ENCODE peak calls at places on chromosomes 7 and 10, in seven cellular contexts. One of them, this sample, is unnamed.

GRCh38 chr10:94963901-94964300 is 25.4 kb downstream of the CYP2C9 start:
- DNase-seq in NCI-H1930: no peak
- DNase-seq in HCEC 1CT: peak; percentile 27
- DNase-seq in stromal cell of bone marrow: peak; percentile 7
- DNase-seq in GM10248: peak; percentile 6
- DNase-seq in stimulated activated CD4-positive, alpha-beta T cell treated with anti-CD3 and anti-CD28 coated beads, Interleukin-12 subunit alpha, Interleukin-12 subunit beta, amount 100 ng/mL, for 24 hours: no peak
- DNase-seq in H9: peak; percentile 38
- DNase-seq in this sample: no peak

GRCh38 chr7:794207-794606 is 38.1 kb upstream of the SUN1 start:
- DNase-seq in NCI-H1930: no peak
- DNase-seq in HCEC 1CT: no peak
- DNase-seq in stromal cell of bone marrow: no peak
- DNase-seq in GM10248: no peak
- DNase-seq in stimulated activated CD4-positive, alpha-beta T cell treated with anti-CD3 and anti-CD28 coated beads, Interleukin-12 subunit alpha, Interleukin-12 subunit beta, amount 100 ng/mL, for 24 hours: no peak
- DNase-seq in H9: no peak
- DNase-seq in this sample: no peak

GRCh38 chr10:64110079-64110478 is 588.9 kb downstream of the REEP3 start:
- DNase-seq in NCI-H1930: no peak
- DNase-seq in HCEC 1CT: no peak
- DNase-seq in stromal cell of bone marrow: no peak
- DNase-seq in GM10248: no peak
- DNase-seq in stimulated activated CD4-positive, alpha-beta T cell treated with anti-CD3 and anti-CD28 coated beads, Interleukin-12 subunit alpha, Interleukin-12 subunit beta, amount 100 ng/mL, for 24 hours: no peak
- DNase-seq in H9: no peak
- DNase-seq in this sample: no peak

GRCh38 chr7:102444961-102445673 is 11.7 kb downstream of the ORAI2 start:
- DNase-seq in NCI-H1930: no peak
- DNase-seq in HCEC 1CT: no peak
- DNase-seq in stromal cell of bone marrow: no peak
- DNase-seq in GM10248: peak; percentile 78
- DNase-seq in stimulated activated CD4-positive, alpha-beta T cell treated with anti-CD3 and anti-CD28 coated beads, Interleukin-12 subunit alpha, Interleukin-12 subunit beta, amount 100 ng/mL, for 24 hours: no peak
- DNase-seq in H9: no peak
- DNase-seq in this sample: no peak

GRCh38 chr10:1600861-1601260 is 136.5 kb downstream of the ADARB2 start:
- DNase-seq in NCI-H1930: no peak
- DNase-seq in HCEC 1CT: no peak
- DNase-seq in stromal cell of bone marrow: no peak
- DNase-seq in GM10248: no peak
- DNase-seq in stimulated activated CD4-positive, alpha-beta T cell treated with anti-CD3 and anti-CD28 coated beads, Interleukin-12 subunit alpha, Interleukin-12 subunit beta, amount 100 ng/mL, for 24 hours: no peak
- DNase-seq in H9: no peak
- DNase-seq in this sample: peak; percentile 87

GRCh38 chr7:40761757-40762342 is 627.0 kb downstream of the SUGCT start:
- DNase-seq in NCI-H1930: no peak
- DNase-seq in HCEC 1CT: no peak
- DNase-seq in stromal cell of bone marrow: no peak
- DNase-seq in GM10248: no peak
- DNase-seq in stimulated activated CD4-positive, alpha-beta T cell treated with anti-CD3 and anti-CD28 coated beads, Interleukin-12 subunit alpha, Interleukin-12 subunit beta, amount 100 ng/mL, for 24 hours: no peak
- DNase-seq in H9: no peak
- DNase-seq in this sample: no peak

GRCh38 chr10:113005380-113005779 is 55.3 kb downstream of the TCF7L2 start:
- DNase-seq in NCI-H1930: no peak
- DNase-seq in HCEC 1CT: no peak
- DNase-seq in stromal cell of bone marrow: no peak
- DNase-seq in GM10248: no peak
- DNase-seq in stimulated activated CD4-positive, alpha-beta T cell treated with anti-CD3 and anti-CD28 coated beads, Interleukin-12 subunit alpha, Interleukin-12 subunit beta, amount 100 ng/mL, for 24 hours: no peak
- DNase-seq in H9: no peak
- DNase-seq in this sample: no peak

GRCh38 chr10:71234017-71234894 is 21.9 kb downstream of the UNC5B start:
- DNase-seq in NCI-H1930: no peak
- DNase-seq in HCEC 1CT: no peak
- DNase-seq in stromal cell of bone marrow: no peak
- DNase-seq in GM10248: no peak
- DNase-seq in stimulated activated CD4-positive, alpha-beta T cell treated with anti-CD3 and anti-CD28 coated beads, Interleukin-12 subunit alpha, Interleukin-12 subunit beta, amount 100 ng/mL, for 24 hours: no peak
- DNase-seq in H9: no peak
- DNase-seq in this sample: no peak

GRCh38 chr10:129095980-129096339 is 371.1 kb upstream of the MGMT start:
- DNase-seq in NCI-H1930: no peak
- DNase-seq in HCEC 1CT: no peak
- DNase-seq in stromal cell of bone marrow: no peak
- DNase-seq in GM10248: no peak
- DNase-seq in stimulated activated CD4-positive, alpha-beta T cell treated with anti-CD3 and anti-CD28 coated beads, Interleukin-12 subunit alpha, Interleukin-12 subunit beta, amount 100 ng/mL, for 24 hours: no peak
- DNase-seq in H9: no peak
- DNase-seq in this sample: no peak

GRCh38 chr10:61454541-61454940 is 1.4 kb upstream of the TMEM26 start:
- DNase-seq in NCI-H1930: no peak
- DNase-seq in HCEC 1CT: no peak
- DNase-seq in stromal cell of bone marrow: no peak
- DNase-seq in GM10248: no peak
- DNase-seq in stimulated activated CD4-positive, alpha-beta T cell treated with anti-CD3 and anti-CD28 coated beads, Interleukin-12 subunit alpha, Interleukin-12 subunit beta, amount 100 ng/mL, for 24 hours: no peak
- DNase-seq in H9: no peak
- DNase-seq in this sample: no peak

GRCh38 chr10:5550621-5551530 is 26.1 kb downstream of the CALML3 start:
- DNase-seq in NCI-H1930: no peak
- DNase-seq in HCEC 1CT: no peak
- DNase-seq in stromal cell of bone marrow: no peak
- DNase-seq in GM10248: no peak
- DNase-seq in stimulated activated CD4-positive, alpha-beta T cell treated with anti-CD3 and anti-CD28 coated beads, Interleukin-12 subunit alpha, Interleukin-12 subunit beta, amount 100 ng/mL, for 24 hours: no peak
- DNase-seq in H9: no peak
- DNase-seq in this sample: no peak

This sample was measured in vagina.